ENCODE peak calls at places on chromosome 11, in six cellular contexts. K is H1, V is HepG2, T is HCT116, P is K562, O is GM12878. B is an unnamed sample. For H3K27me3, the result is how much of the 10 kb centered on the place peaks cover.

GRCh38 chr11:14583252-14584105 is 60.1 kb upstream of the PDE3B start:
- DNase-seq in K (no peak), V (peak), T (no peak), P (no peak), O (no peak), B (no peak)

GRCh38 chr11:64186205-64187165 is 514 bp downstream of the STIP1 start:
- DNase-seq in K (no peak), V (no peak), T (no peak), P (no peak), O (no peak), B (no peak)

GRCh38 chr11:31060880-31061279 is 308.7 kb downstream of the DCDC1 start:
- DNase-seq in K (no peak), V (peak), T (no peak), P (no peak), O (no peak), B (no peak)

GRCh38 chr11:94774345-94774744 is 6.2 kb downstream of the AMOTL1 start:
- DNase-seq in K (no peak), V (no peak), T (no peak), P (no peak), O (no peak), B (no peak)

GRCh38 chr11:27907534-27907933 is 200.4 kb downstream of the KIF18A start:
- DNase-seq in K (no peak), V (no peak), T (no peak), P (no peak), O (no peak), B (no peak)

GRCh38 chr11:17415523-17416104 is 27.2 kb upstream of the KCNJ11 start:
- DNase-seq in K (no peak), V (no peak), T (no peak), P (no peak), O (no peak), B (no peak)

GRCh38 chr11:62708423-62709261 is 1.2 kb downstream of the GNG3 start:
- DNase-seq in K (peak), V (no peak), T (no peak), P (no peak), O (no peak), B (no peak)

GRCh38 chr11:8033312-8033715 is 46.2 kb downstream of the EIF3F start:
- DNase-seq in K (peak), V (peak), T (peak), P (peak), O (no peak), B (peak)

GRCh38 chr11:75352417-75353206 is 1.2 kb upstream of the ARRB1 start:
- DNase-seq in K (no peak), V (no peak), T (no peak), P (no peak), O (no peak), B (no peak)

GRCh38 chr11:120839846-120840402 is 184.0 kb upstream of the TBCEL start:
- DNase-seq in K (no peak), V (no peak), T (no peak), P (no peak), O (no peak), B (no peak)

GRCh38 chr11:87266751-87267150 is 229.0 kb downstream of the TMEM135 start:
- DNase-seq in K (no peak), V (no peak), T (no peak), P (no peak), O (no peak), B (no peak)

GRCh38 chr11:97937501-97937900 is 1083.2 kb upstream of the CNTN5 start:
- DNase-seq in K (no peak), V (no peak), T (no peak), P (no peak), O (no peak), B (no peak)

GRCh38 chr11:16194566-16194965 is 161.8 kb downstream of the SOX6 start:
- DNase-seq in K (no peak), V (no peak), T (no peak), P (no peak), O (no peak), B (no peak)

GRCh38 chr11:85627998-85628770 is at the start of gene TMEM126B:
- DNase-seq in K (peak), V (peak), T (peak), P (peak), O (peak), B (peak)

DNA sequence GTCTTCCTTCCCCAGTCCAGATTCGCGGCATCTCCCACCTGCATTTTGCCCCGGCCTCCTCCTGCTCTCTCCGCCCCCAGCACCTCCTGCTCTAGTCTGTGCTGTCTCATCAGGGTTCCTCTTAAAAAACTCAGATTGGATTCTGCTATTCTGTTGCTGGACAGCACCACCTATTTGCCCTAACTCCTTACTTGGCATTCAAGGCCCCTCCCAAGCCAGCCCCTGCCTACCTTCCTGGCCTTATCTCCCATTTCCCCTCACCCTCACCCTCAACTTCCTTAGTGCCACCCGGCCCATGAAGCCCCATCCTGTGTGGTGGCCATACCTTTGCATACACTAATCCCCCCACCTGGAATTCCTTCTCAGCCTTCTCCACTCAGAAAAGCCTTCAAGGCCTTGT is 59.9 kb upstream of the PRDM11 start:
- DNase-seq in K (no peak), V (no peak), T (no peak), P (no peak), O (no peak), B (no peak)
- H3K27me3 ChIP-seq in K (under half), V (under half), T (under half), P (under half), O (under half), B (under half)

GRCh38 chr11:122843281-122844150 is 5.2 kb downstream of the CRTAM start:
- DNase-seq in K (no peak), V (peak), T (no peak), P (no peak), O (no peak), B (no peak)
- TF ChIP-seq ZNF274 in K (no peak), V (no peak), T (no peak), P (no peak), O (no peak), B (no peak)

DNA sequence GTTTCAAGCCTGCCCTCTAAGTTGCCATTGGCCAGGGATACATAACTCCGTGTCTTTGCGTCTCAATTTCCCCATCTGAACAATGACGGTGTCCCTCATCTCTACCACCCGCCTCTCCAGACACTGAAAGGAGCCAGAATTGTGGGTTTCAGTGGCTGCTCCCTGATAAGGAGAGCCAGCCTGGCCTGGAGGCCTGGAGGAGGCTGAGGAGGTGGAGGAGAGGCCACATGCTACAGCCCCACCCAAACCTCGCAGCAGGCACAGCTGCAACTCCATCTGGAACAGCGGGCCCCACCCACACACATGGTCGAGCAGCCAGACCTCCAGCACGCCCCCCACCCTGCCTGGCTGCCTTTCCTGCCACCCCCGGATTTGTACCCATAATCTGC is 34.4 kb upstream of the CD82 start:
- DNase-seq in K (no peak), V (no peak), T (no peak), P (peak), O (no peak), B (no peak)
- H3K27me3 ChIP-seq in K (under half), V (under half), T (under half), P (under half), O (under half), B (under half)

GRCh38 chr11:77324508-77324907 is 23.0 kb upstream of the GDPD4 start:
- DNase-seq in K (no peak), V (no peak), T (no peak), P (no peak), O (no peak), B (no peak)

GRCh38 chr11:77320351-77320750 is 18.9 kb upstream of the GDPD4 start:
- DNase-seq in K (no peak), V (no peak), T (no peak), P (no peak), O (no peak), B (no peak)

GRCh38 chr11:77322926-77323590 is 21.6 kb upstream of the GDPD4 start:
- DNase-seq in K (no peak), V (no peak), T (no peak), P (no peak), O (no peak), B (no peak)

GRCh38 chr11:77325159-77325558 is 23.7 kb upstream of the GDPD4 start:
- DNase-seq in K (no peak), V (no peak), T (no peak), P (no peak), O (no peak), B (no peak)

GRCh38 chr11:77322506-77322905 is 21.0 kb upstream of the GDPD4 start:
- DNase-seq in K (no peak), V (no peak), T (no peak), P (no peak), O (no peak), B (no peak)
- TF ChIP-seq ZNF274 in K (no peak), V (no peak), T (no peak), P (no peak), O (no peak), B (no peak)

DNA sequence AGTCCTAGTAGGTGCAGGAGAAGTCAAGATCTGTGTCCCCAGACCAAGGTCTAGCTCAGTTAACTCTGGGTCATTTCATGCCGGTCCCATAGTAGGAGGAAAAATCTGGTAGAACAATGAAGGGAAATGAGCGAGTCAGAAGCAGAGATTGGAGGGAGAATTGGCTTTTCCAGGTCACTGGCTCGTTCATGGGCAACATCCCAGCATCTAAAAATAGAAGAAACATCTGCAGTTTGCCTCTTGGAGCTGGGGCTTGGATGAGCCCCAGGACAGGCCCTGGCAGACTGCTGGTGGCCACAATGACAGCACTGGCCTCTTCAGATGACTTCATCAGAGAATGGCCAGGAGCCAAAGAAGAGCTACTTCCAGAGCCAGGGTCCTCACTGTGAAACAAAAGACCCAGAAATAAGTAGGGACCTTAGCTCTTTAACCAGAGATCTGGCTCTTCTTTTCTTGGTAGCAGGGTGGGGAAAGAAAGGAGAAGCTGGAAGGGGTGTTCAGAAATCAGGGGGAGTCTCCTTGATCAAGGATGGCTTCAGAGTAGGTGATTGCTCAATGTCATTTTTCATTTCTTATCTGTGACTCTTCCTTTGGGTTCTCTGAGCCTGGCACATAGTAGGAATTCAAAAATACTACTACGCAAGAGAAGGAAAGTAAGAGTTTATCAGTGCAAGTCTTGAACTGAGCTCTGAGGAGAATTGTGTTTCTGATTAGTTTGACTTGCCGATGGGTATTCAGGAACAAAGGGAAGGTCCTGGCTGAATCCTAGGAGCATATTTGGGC is 102.6 kb downstream of the TMPRSS5 start:
- DNase-seq in K (no peak), V (no peak), T (no peak), P (no peak), O (no peak), B (no peak)
- H3K27me3 ChIP-seq in K (under half), V (under half), T (under half), P (under half), O (under half), B (under half)

GRCh38 chr11:102974552-102975280 is 19.2 kb upstream of the MMP13 start:
- DNase-seq in K (no peak), V (no peak), T (no peak), P (no peak), O (no peak), B (no peak)
- TF ChIP-seq ZNF274 in K (no peak), V (no peak), T (no peak), P (no peak), O (no peak), B (no peak)

DNA sequence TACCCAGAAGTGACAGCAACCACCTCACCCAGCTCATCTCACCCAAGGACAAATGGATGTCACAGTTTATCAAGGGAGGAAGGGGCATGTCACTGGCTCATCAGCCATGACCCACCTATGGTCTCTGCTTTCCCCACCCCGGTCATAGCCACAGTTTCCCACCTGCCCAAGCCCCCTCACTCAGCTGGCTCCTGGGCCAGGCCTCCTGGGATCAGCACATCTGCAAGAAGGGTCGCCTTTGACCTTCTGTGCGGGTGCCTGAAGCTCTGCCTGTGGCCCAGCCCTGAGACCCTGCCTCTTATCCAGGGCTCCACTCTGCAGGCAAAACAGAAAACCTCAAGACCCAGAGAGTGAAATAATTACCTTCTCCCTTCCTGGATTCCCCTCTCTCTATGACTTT is 236.4 kb downstream of the BUD13 start:
- DNase-seq in K (no peak), V (no peak), T (no peak), P (no peak), O (no peak), B (no peak)
- H3K27me3 ChIP-seq in K (under half), V (under half), T (half or more), P (half or more), O (under half), B (under half)

GRCh38 chr11:102666331-102666957 is 39.1 kb downstream of the MMP27 start:
- DNase-seq in K (no peak), V (peak), T (peak), P (peak), O (no peak), B (peak)
- TF ChIP-seq ZNF274 in K (no peak), V (no peak), T (no peak), P (no peak), O (no peak), B (no peak)